ENCODE peak calls at places on chromosomes 3 and 15, in nine cellular contexts. X, E, Y, F, P, I, Q, J and B are unnamed samples.

GRCh38 chr3:127754411-127755304 is 67.7 kb downstream of the MGLL start:
- DNase-seq in Q (no peak), F (peak), Y (no peak), E (no peak), X (no peak), I (no peak), J (no peak), P (no peak), B (peak)

GRCh38 chr3:40267940-40268707 is 41.4 kb upstream of the EIF1B start:
- DNase-seq in I (no peak), E (no peak), Q (no peak), J (no peak), P (no peak), F (no peak), X (no peak), Y (no peak), B (no peak)

GRCh38 chr3:4770561-4770960 is 208.7 kb upstream of the BHLHE40 start:
- DNase-seq in J (no peak), P (no peak), X (no peak), I (no peak), E (no peak), F (no peak), Q (no peak), Y (no peak), B (no peak)

GRCh38 chr15:48966595-48967301 is 3.0 kb upstream of the SHC4 start:
- DNase-seq in J (no peak), I (peak), F (peak), Q (no peak), Y (peak), E (peak), P (no peak), X (no peak), B (no peak)

GRCh38 chr15:74817370-74817737 is 4.7 kb downstream of the LMAN1L start:
- DNase-seq in J (no peak), F (no peak), P (no peak), E (peak), Q (no peak), X (no peak), I (peak), Y (peak), B (no peak)

GRCh38 chr3:124833710-124834332 is 53.3 kb downstream of the ITGB5 start:
- DNase-seq in I (peak), P (no peak), X (no peak), Y (no peak), J (no peak), Q (no peak), E (no peak), F (no peak), B (no peak)

GRCh38 chr3:121696190-121696589 is 35.5 kb upstream of the HCLS1 start:
- DNase-seq in X (no peak), Y (no peak), P (no peak), I (no peak), E (no peak), F (no peak), Q (no peak), J (no peak), B (no peak)

GRCh38 chr15:28103402-28103801 is 4.3 kb upstream of the OCA2 start:
- DNase-seq in F (no peak), Y (no peak), P (no peak), Q (no peak), I (no peak), E (no peak), X (no peak), J (no peak), B (no peak)

GRCh38 chr3:69386535-69387385 is 872 bp upstream of the FRMD4B start:
- DNase-seq in Y (peak), F (no peak), X (no peak), I (no peak), E (no peak), Q (no peak), J (no peak), P (no peak), B (no peak)

GRCh38 chr3:107545680-107546120 is 22.9 kb downstream of the BBX start:
- DNase-seq in E (peak), Y (peak), I (peak), F (no peak), X (no peak), Q (no peak), J (no peak), P (no peak), B (no peak)

GRCh38 chr3:40477671-40478070 is 749 bp downstream of the ZNF619 start:
- DNase-seq in P (no peak), J (no peak), Y (no peak), F (no peak), Q (no peak), X (no peak), E (no peak), I (no peak), B (no peak)

GRCh38 chr3:45092132-45093031 is 53.8 kb downstream of the CDCP1 start:
- DNase-seq in J (no peak), Y (peak), P (no peak), I (peak), F (no peak), Q (no peak), X (no peak), E (peak), B (no peak)

GRCh38 chr15:40809051-40809450 is 1.8 kb upstream of the DNAJC17 start:
- DNase-seq in E (no peak), X (no peak), Q (no peak), F (no peak), I (no peak), P (no peak), J (no peak), Y (no peak), B (no peak)

GRCh38 chr3:134432236-134432635 is 53.5 kb downstream of the ANAPC13 start:
- DNase-seq in E (no peak), P (no peak), Q (no peak), Y (no peak), I (no peak), F (no peak), X (peak), J (no peak), B (no peak)

GRCh38 chr3:156509209-156510174 is 45.4 kb downstream of the SSR3 start:
- DNase-seq in E (peak), F (no peak), Q (peak), I (peak), X (peak), J (no peak), P (peak), Y (peak), B (no peak)

GRCh38 chr3:54649551-54649950 is 278.3 kb downstream of the LRTM1 start:
- DNase-seq in Q (no peak), X (no peak), I (no peak), E (no peak), F (no peak), Y (no peak), P (no peak), J (no peak), B (no peak)

GRCh38 chr15:71792521-71792920 is 17.8 kb upstream of the NR2E3 start:
- DNase-seq in F (no peak), Q (no peak), E (peak), I (peak), J (no peak), X (no peak), Y (peak), P (no peak), B (no peak)

GRCh38 chr3:101036213-101036618 is 43.0 kb upstream of the ABI3BP start:
- DNase-seq in Y (peak), E (peak), F (no peak), I (peak), X (no peak), J (no peak), P (no peak), Q (no peak), B (no peak)

GRCh38 chr3:194487289-194488006 is 646 bp upstream of the ATP13A3 start:
- DNase-seq in Y (no peak), E (peak), I (peak), J (peak), Q (no peak), X (peak), P (peak), F (peak), B (peak)

GRCh38 chr3:22980346-22980745 is 222.8 kb upstream of the UBE2E2 start:
- DNase-seq in X (no peak), E (peak), J (no peak), P (no peak), Y (no peak), Q (no peak), I (peak), F (no peak), B (no peak)

GRCh38 chr3:27186013-27186412 is 183.2 kb downstream of the NEK10 start:
- DNase-seq in I (no peak), P (no peak), E (no peak), Q (no peak), J (no peak), F (no peak), X (no peak), Y (no peak), B (no peak)

GRCh38 chr3:58585994-58586393 is 8.8 kb upstream of the FAM107A start:
- DNase-seq in F (no peak), Q (no peak), X (no peak), P (peak), J (no peak), I (no peak), Y (peak), E (peak), B (no peak)

GRCh38 chr15:34850121-34850520 is 54.8 kb upstream of the ACTC1 start:
- DNase-seq in X (no peak), J (no peak), P (no peak), Y (no peak), Q (peak), F (no peak), I (peak), E (no peak), B (no peak)

GRCh38 chr15:84387086-84387485 is 151.5 kb downstream of the GOLGA6L4 start:
- DNase-seq in P (no peak), E (no peak), X (no peak), F (no peak), Y (no peak), I (no peak), J (no peak), Q (no peak), B (peak)

GRCh38 chr3:21294768-21295167 is 456.2 kb downstream of the ZNF385D start:
- DNase-seq in I (peak), Y (peak), P (no peak), E (peak), Q (no peak), F (no peak), J (no peak), X (no peak), B (no peak)

GRCh38 chr3:143443851-143444331 is 324.3 kb downstream of the CHST2 start:
- DNase-seq in Q (peak), Y (peak), F (peak), E (peak), I (peak), X (no peak), J (no peak), P (no peak), B (no peak)

GRCh38 chr3:78153973-78154372 is 1114.1 kb downstream of the ROBO2 start:
- DNase-seq in I (no peak), Y (no peak), E (no peak), J (no peak), P (no peak), X (no peak), F (no peak), Q (no peak), B (no peak)

GRCh38 chr3:62365311-62366092 is 7.8 kb downstream of the FEZF2 start:
- DNase-seq in P (no peak), J (no peak), X (no peak), F (no peak), Q (peak), E (no peak), I (no peak), Y (no peak), B (no peak)

GRCh38 chr3:120791958-120792357 is 49.4 kb downstream of the GTF2E1 start:
- DNase-seq in Q (no peak), P (no peak), I (peak), F (no peak), J (no peak), Y (peak), E (peak), X (no peak), B (no peak)

GRCh38 chr3:12903000-12903800 is 61.8 kb upstream of the RPL32 start:
- DNase-seq in I (no peak), E (no peak), Q (no peak), F (no peak), Y (no peak), P (no peak), X (no peak), J (no peak), B (no peak)

GRCh38 chr3:189233225-189233858 is 61.6 kb downstream of the TPRG1 start:
- DNase-seq in X (peak), P (no peak), Q (peak), E (peak), I (peak), J (no peak), F (peak), Y (peak), B (no peak)

GRCh38 chr15:74262635-74263034 is 26.5 kb downstream of the CCDC33 start:
- DNase-seq in Q (no peak), P (no peak), J (no peak), Y (no peak), F (no peak), E (no peak), I (no peak), X (no peak), B (no peak)

GRCh38 chr15:76809704-76810103 is 95.4 kb downstream of the SCAPER start:
- DNase-seq in E (no peak), X (no peak), F (no peak), I (no peak), Q (no peak), Y (no peak), J (no peak), P (no peak), B (no peak)

GRCh38 chr3:160401301-160402095 is 2.0 kb downstream of the SMC4 start:
- DNase-seq in Q (peak), F (peak), J (no peak), P (peak), E (peak), I (peak), Y (peak), X (no peak), B (no peak)

GRCh38 chr3:8596706-8597514 is 47.7 kb downstream of the SSUH2 start:
- DNase-seq in Q (no peak), E (no peak), P (no peak), X (no peak), J (no peak), I (no peak), Y (no peak), F (no peak), B (no peak)

GRCh38 chr15:65032823-65033537 is 3.5 kb upstream of the MTFMT start:
- DNase-seq in Q (no peak), F (peak), I (peak), E (peak), Y (peak), X (peak), J (no peak), P (peak), B (peak)

GRCh38 chr15:24956131-24956838 is 1.5 kb downstream of the SNRPN start:
- DNase-seq in I (peak), Q (peak), X (no peak), F (peak), P (peak), J (peak), Y (peak), E (peak), B (peak)

GRCh38 chr15:59326856-59327255 is 45.8 kb downstream of the MYO1E start:
- DNase-seq in I (no peak), P (no peak), Y (no peak), E (no peak), X (no peak), Q (no peak), F (no peak), J (no peak), B (no peak)